ENCODE peak calls at places on chromosomes 6 and 20, in ten cellular contexts. One of them, this sample, is unnamed.

GRCh38 chr20:7503501-7503900 is 436.8 kb downstream of the HAO1 start:
- DNase-seq in naive thymus-derived CD8-positive, alpha-beta T cell: no peak
- DNase-seq in breast epithelium: no peak
- DNase-seq in left lung: no peak
- DNase-seq in stimulated activated CD8-positive, alpha-beta memory T cell treated with anti-CD3 and anti-CD28 coated beads, Interleukin-2, amount 100 ng/mL, for 1 hour: no peak
- DNase-seq in endothelial cell: no peak
- DNase-seq in stimulated activated CD4-positive, alpha-beta T cell treated with anti-CD3 and anti-CD28 coated beads, Interleukin-1b, Interleukin-23, amount 100 ng/mL, for 1 hour: no peak
- DNase-seq in midbrain: no peak
- DNase-seq in activated naive CD4-positive, alpha-beta T cell treated with anti-CD3 and anti-CD28 coated beads, Interleukin-2, amount 10 ng/mL, durations not matched to agents 7 days and 5 days: no peak
- DNase-seq in BJ: no peak
- DNase-seq in this sample: peak; percentile 7

GRCh38 chr6:36817864-36818263 is 21.4 kb downstream of the CPNE5 start:
- DNase-seq in midbrain: no peak
- DNase-seq in left lung: no peak
- DNase-seq in naive thymus-derived CD8-positive, alpha-beta T cell: no peak
- DNase-seq in stimulated activated CD8-positive, alpha-beta memory T cell treated with anti-CD3 and anti-CD28 coated beads, Interleukin-2, amount 100 ng/mL, for 1 hour: no peak
- DNase-seq in BJ: no peak
- DNase-seq in stimulated activated CD4-positive, alpha-beta T cell treated with anti-CD3 and anti-CD28 coated beads, Interleukin-1b, Interleukin-23, amount 100 ng/mL, for 1 hour: no peak
- DNase-seq in endothelial cell: no peak
- DNase-seq in breast epithelium: no peak
- DNase-seq in activated naive CD4-positive, alpha-beta T cell treated with anti-CD3 and anti-CD28 coated beads, Interleukin-2, amount 10 ng/mL, durations not matched to agents 7 days and 5 days: no peak
- DNase-seq in this sample: no peak

GRCh38 chr6:13327691-13328075 is 654 bp downstream of the TBC1D7 start:
- DNase-seq in stimulated activated CD8-positive, alpha-beta memory T cell treated with anti-CD3 and anti-CD28 coated beads, Interleukin-2, amount 100 ng/mL, for 1 hour: no peak
- DNase-seq in left lung: no peak
- DNase-seq in breast epithelium: no peak
- DNase-seq in endothelial cell: no peak
- DNase-seq in naive thymus-derived CD8-positive, alpha-beta T cell: no peak
- DNase-seq in stimulated activated CD4-positive, alpha-beta T cell treated with anti-CD3 and anti-CD28 coated beads, Interleukin-1b, Interleukin-23, amount 100 ng/mL, for 1 hour: no peak
- DNase-seq in activated naive CD4-positive, alpha-beta T cell treated with anti-CD3 and anti-CD28 coated beads, Interleukin-2, amount 10 ng/mL, durations not matched to agents 7 days and 5 days: peak; percentile 34
- DNase-seq in BJ: no peak
- DNase-seq in midbrain: no peak
- DNase-seq in this sample: no peak

GRCh38 chr6:105537981-105538578 is 135.2 kb upstream of the PREP start:
- DNase-seq in naive thymus-derived CD8-positive, alpha-beta T cell: no peak
- DNase-seq in stimulated activated CD4-positive, alpha-beta T cell treated with anti-CD3 and anti-CD28 coated beads, Interleukin-1b, Interleukin-23, amount 100 ng/mL, for 1 hour: no peak
- DNase-seq in activated naive CD4-positive, alpha-beta T cell treated with anti-CD3 and anti-CD28 coated beads, Interleukin-2, amount 10 ng/mL, durations not matched to agents 7 days and 5 days: no peak
- DNase-seq in BJ: no peak
- DNase-seq in stimulated activated CD8-positive, alpha-beta memory T cell treated with anti-CD3 and anti-CD28 coated beads, Interleukin-2, amount 100 ng/mL, for 1 hour: no peak
- DNase-seq in endothelial cell: no peak
- DNase-seq in left lung: no peak
- DNase-seq in breast epithelium: no peak
- DNase-seq in midbrain: no peak
- DNase-seq in this sample: no peak

GRCh38 chr6:1509241-1509640 is 100.5 kb upstream of the FOXC1 start:
- DNase-seq in stimulated activated CD4-positive, alpha-beta T cell treated with anti-CD3 and anti-CD28 coated beads, Interleukin-1b, Interleukin-23, amount 100 ng/mL, for 1 hour: no peak
- DNase-seq in midbrain: no peak
- DNase-seq in naive thymus-derived CD8-positive, alpha-beta T cell: no peak
- DNase-seq in endothelial cell: no peak
- DNase-seq in activated naive CD4-positive, alpha-beta T cell treated with anti-CD3 and anti-CD28 coated beads, Interleukin-2, amount 10 ng/mL, durations not matched to agents 7 days and 5 days: no peak
- DNase-seq in stimulated activated CD8-positive, alpha-beta memory T cell treated with anti-CD3 and anti-CD28 coated beads, Interleukin-2, amount 100 ng/mL, for 1 hour: no peak
- DNase-seq in BJ: no peak
- DNase-seq in left lung: no peak
- DNase-seq in breast epithelium: no peak
- DNase-seq in this sample: peak; percentile 21

GRCh38 chr6:52221302-52221701 is 23.0 kb downstream of the IL17F start:
- DNase-seq in midbrain: no peak
- DNase-seq in breast epithelium: no peak
- DNase-seq in stimulated activated CD8-positive, alpha-beta memory T cell treated with anti-CD3 and anti-CD28 coated beads, Interleukin-2, amount 100 ng/mL, for 1 hour: no peak
- DNase-seq in naive thymus-derived CD8-positive, alpha-beta T cell: no peak
- DNase-seq in stimulated activated CD4-positive, alpha-beta T cell treated with anti-CD3 and anti-CD28 coated beads, Interleukin-1b, Interleukin-23, amount 100 ng/mL, for 1 hour: no peak
- DNase-seq in left lung: no peak
- DNase-seq in endothelial cell: no peak
- DNase-seq in BJ: no peak
- DNase-seq in activated naive CD4-positive, alpha-beta T cell treated with anti-CD3 and anti-CD28 coated beads, Interleukin-2, amount 10 ng/mL, durations not matched to agents 7 days and 5 days: peak; percentile 25
- DNase-seq in this sample: no peak

GRCh38 chr20:52031574-52032303 is 159.8 kb downstream of the ZFP64 start:
- DNase-seq in BJ: peak; percentile 76
- DNase-seq in activated naive CD4-positive, alpha-beta T cell treated with anti-CD3 and anti-CD28 coated beads, Interleukin-2, amount 10 ng/mL, durations not matched to agents 7 days and 5 days: no peak
- DNase-seq in stimulated activated CD8-positive, alpha-beta memory T cell treated with anti-CD3 and anti-CD28 coated beads, Interleukin-2, amount 100 ng/mL, for 1 hour: no peak
- DNase-seq in endothelial cell: no peak
- DNase-seq in left lung: no peak
- DNase-seq in midbrain: no peak
- DNase-seq in stimulated activated CD4-positive, alpha-beta T cell treated with anti-CD3 and anti-CD28 coated beads, Interleukin-1b, Interleukin-23, amount 100 ng/mL, for 1 hour: no peak
- DNase-seq in naive thymus-derived CD8-positive, alpha-beta T cell: peak; percentile 16
- DNase-seq in breast epithelium: no peak
- DNase-seq in this sample: peak; percentile 74

GRCh38 chr20:1945134-1945618 is 48.7 kb downstream of the PDYN start:
- DNase-seq in breast epithelium: no peak
- DNase-seq in left lung: peak; percentile 79
- DNase-seq in stimulated activated CD4-positive, alpha-beta T cell treated with anti-CD3 and anti-CD28 coated beads, Interleukin-1b, Interleukin-23, amount 100 ng/mL, for 1 hour: no peak
- DNase-seq in endothelial cell: no peak
- DNase-seq in activated naive CD4-positive, alpha-beta T cell treated with anti-CD3 and anti-CD28 coated beads, Interleukin-2, amount 10 ng/mL, durations not matched to agents 7 days and 5 days: no peak
- DNase-seq in midbrain: peak; percentile 65
- DNase-seq in stimulated activated CD8-positive, alpha-beta memory T cell treated with anti-CD3 and anti-CD28 coated beads, Interleukin-2, amount 100 ng/mL, for 1 hour: no peak
- DNase-seq in naive thymus-derived CD8-positive, alpha-beta T cell: no peak
- DNase-seq in BJ: no peak
- DNase-seq in this sample: peak; percentile 84

GRCh38 chr6:1607557-1608221 is 2.0 kb upstream of the FOXC1 start:
- DNase-seq in midbrain: no peak
- DNase-seq in naive thymus-derived CD8-positive, alpha-beta T cell: no peak
- DNase-seq in left lung: no peak
- DNase-seq in BJ: no peak
- DNase-seq in activated naive CD4-positive, alpha-beta T cell treated with anti-CD3 and anti-CD28 coated beads, Interleukin-2, amount 10 ng/mL, durations not matched to agents 7 days and 5 days: no peak
- DNase-seq in breast epithelium: no peak
- DNase-seq in stimulated activated CD4-positive, alpha-beta T cell treated with anti-CD3 and anti-CD28 coated beads, Interleukin-1b, Interleukin-23, amount 100 ng/mL, for 1 hour: no peak
- DNase-seq in endothelial cell: peak; percentile 53
- DNase-seq in stimulated activated CD8-positive, alpha-beta memory T cell treated with anti-CD3 and anti-CD28 coated beads, Interleukin-2, amount 100 ng/mL, for 1 hour: no peak
- DNase-seq in this sample: no peak

GRCh38 chr6:4289770-4290320 is 154.5 kb upstream of the ECI2 start:
- DNase-seq in endothelial cell: no peak
- DNase-seq in activated naive CD4-positive, alpha-beta T cell treated with anti-CD3 and anti-CD28 coated beads, Interleukin-2, amount 10 ng/mL, durations not matched to agents 7 days and 5 days: no peak
- DNase-seq in naive thymus-derived CD8-positive, alpha-beta T cell: no peak
- DNase-seq in left lung: no peak
- DNase-seq in stimulated activated CD4-positive, alpha-beta T cell treated with anti-CD3 and anti-CD28 coated beads, Interleukin-1b, Interleukin-23, amount 100 ng/mL, for 1 hour: no peak
- DNase-seq in stimulated activated CD8-positive, alpha-beta memory T cell treated with anti-CD3 and anti-CD28 coated beads, Interleukin-2, amount 100 ng/mL, for 1 hour: no peak
- DNase-seq in breast epithelium: no peak
- DNase-seq in BJ: no peak
- DNase-seq in midbrain: no peak
- DNase-seq in this sample: no peak

GRCh38 chr6:46555129-46555528 is 63.9 kb upstream of the RCAN2 start:
- DNase-seq in left lung: no peak
- DNase-seq in naive thymus-derived CD8-positive, alpha-beta T cell: no peak
- DNase-seq in stimulated activated CD4-positive, alpha-beta T cell treated with anti-CD3 and anti-CD28 coated beads, Interleukin-1b, Interleukin-23, amount 100 ng/mL, for 1 hour: no peak
- DNase-seq in activated naive CD4-positive, alpha-beta T cell treated with anti-CD3 and anti-CD28 coated beads, Interleukin-2, amount 10 ng/mL, durations not matched to agents 7 days and 5 days: no peak
- DNase-seq in stimulated activated CD8-positive, alpha-beta memory T cell treated with anti-CD3 and anti-CD28 coated beads, Interleukin-2, amount 100 ng/mL, for 1 hour: no peak
- DNase-seq in midbrain: no peak
- DNase-seq in endothelial cell: no peak
- DNase-seq in breast epithelium: no peak
- DNase-seq in BJ: no peak
- DNase-seq in this sample: no peak

GRCh38 chr6:166946125-166946524 is 10.2 kb downstream of the RNASET2 start:
- DNase-seq in midbrain: no peak
- DNase-seq in stimulated activated CD8-positive, alpha-beta memory T cell treated with anti-CD3 and anti-CD28 coated beads, Interleukin-2, amount 100 ng/mL, for 1 hour: no peak
- DNase-seq in stimulated activated CD4-positive, alpha-beta T cell treated with anti-CD3 and anti-CD28 coated beads, Interleukin-1b, Interleukin-23, amount 100 ng/mL, for 1 hour: no peak
- DNase-seq in activated naive CD4-positive, alpha-beta T cell treated with anti-CD3 and anti-CD28 coated beads, Interleukin-2, amount 10 ng/mL, durations not matched to agents 7 days and 5 days: no peak
- DNase-seq in left lung: no peak
- DNase-seq in endothelial cell: no peak
- DNase-seq in breast epithelium: no peak
- DNase-seq in BJ: no peak
- DNase-seq in naive thymus-derived CD8-positive, alpha-beta T cell: no peak
- DNase-seq in this sample: no peak

GRCh38 chr20:47545499-47545898 is 43.8 kb downstream of the NCOA3 start:
- DNase-seq in naive thymus-derived CD8-positive, alpha-beta T cell: no peak
- DNase-seq in activated naive CD4-positive, alpha-beta T cell treated with anti-CD3 and anti-CD28 coated beads, Interleukin-2, amount 10 ng/mL, durations not matched to agents 7 days and 5 days: no peak
- DNase-seq in midbrain: no peak
- DNase-seq in breast epithelium: no peak
- DNase-seq in BJ: no peak
- DNase-seq in left lung: no peak
- DNase-seq in stimulated activated CD8-positive, alpha-beta memory T cell treated with anti-CD3 and anti-CD28 coated beads, Interleukin-2, amount 100 ng/mL, for 1 hour: no peak
- DNase-seq in endothelial cell: no peak
- DNase-seq in stimulated activated CD4-positive, alpha-beta T cell treated with anti-CD3 and anti-CD28 coated beads, Interleukin-1b, Interleukin-23, amount 100 ng/mL, for 1 hour: no peak
- DNase-seq in this sample: no peak

GRCh38 chr6:26121141-26122004 is 34.1 kb downstream of the HFE start:
- DNase-seq in breast epithelium: no peak
- DNase-seq in stimulated activated CD8-positive, alpha-beta memory T cell treated with anti-CD3 and anti-CD28 coated beads, Interleukin-2, amount 100 ng/mL, for 1 hour: no peak
- DNase-seq in stimulated activated CD4-positive, alpha-beta T cell treated with anti-CD3 and anti-CD28 coated beads, Interleukin-1b, Interleukin-23, amount 100 ng/mL, for 1 hour: no peak
- DNase-seq in endothelial cell: no peak
- DNase-seq in midbrain: no peak
- DNase-seq in BJ: no peak
- DNase-seq in left lung: no peak
- DNase-seq in activated naive CD4-positive, alpha-beta T cell treated with anti-CD3 and anti-CD28 coated beads, Interleukin-2, amount 10 ng/mL, durations not matched to agents 7 days and 5 days: no peak
- DNase-seq in naive thymus-derived CD8-positive, alpha-beta T cell: no peak
- DNase-seq in this sample: peak; percentile 24

GRCh38 chr6:35120746-35121145 is 20.4 kb downstream of the TCP11 start:
- DNase-seq in naive thymus-derived CD8-positive, alpha-beta T cell: no peak
- DNase-seq in midbrain: no peak
- DNase-seq in stimulated activated CD8-positive, alpha-beta memory T cell treated with anti-CD3 and anti-CD28 coated beads, Interleukin-2, amount 100 ng/mL, for 1 hour: no peak
- DNase-seq in breast epithelium: no peak
- DNase-seq in stimulated activated CD4-positive, alpha-beta T cell treated with anti-CD3 and anti-CD28 coated beads, Interleukin-1b, Interleukin-23, amount 100 ng/mL, for 1 hour: no peak
- DNase-seq in BJ: no peak
- DNase-seq in endothelial cell: no peak
- DNase-seq in activated naive CD4-positive, alpha-beta T cell treated with anti-CD3 and anti-CD28 coated beads, Interleukin-2, amount 10 ng/mL, durations not matched to agents 7 days and 5 days: no peak
- DNase-seq in left lung: no peak
- DNase-seq in this sample: no peak

GRCh38 chr6:39923394-39923793 is 10.9 kb downstream of the MOCS1 start:
- DNase-seq in stimulated activated CD4-positive, alpha-beta T cell treated with anti-CD3 and anti-CD28 coated beads, Interleukin-1b, Interleukin-23, amount 100 ng/mL, for 1 hour: no peak
- DNase-seq in naive thymus-derived CD8-positive, alpha-beta T cell: no peak
- DNase-seq in midbrain: peak; percentile 26
- DNase-seq in stimulated activated CD8-positive, alpha-beta memory T cell treated with anti-CD3 and anti-CD28 coated beads, Interleukin-2, amount 100 ng/mL, for 1 hour: no peak
- DNase-seq in BJ: no peak
- DNase-seq in left lung: no peak
- DNase-seq in endothelial cell: no peak
- DNase-seq in activated naive CD4-positive, alpha-beta T cell treated with anti-CD3 and anti-CD28 coated beads, Interleukin-2, amount 10 ng/mL, durations not matched to agents 7 days and 5 days: no peak
- DNase-seq in breast epithelium: peak; percentile 91
- DNase-seq in this sample: no peak

GRCh38 chr6:169452117-169452868 is 198.6 kb upstream of the THBS2 start:
- DNase-seq in activated naive CD4-positive, alpha-beta T cell treated with anti-CD3 and anti-CD28 coated beads, Interleukin-2, amount 10 ng/mL, durations not matched to agents 7 days and 5 days: no peak
- DNase-seq in BJ: peak; percentile 91
- DNase-seq in left lung: peak; percentile 69
- DNase-seq in midbrain: no peak
- DNase-seq in endothelial cell: no peak
- DNase-seq in stimulated activated CD8-positive, alpha-beta memory T cell treated with anti-CD3 and anti-CD28 coated beads, Interleukin-2, amount 100 ng/mL, for 1 hour: no peak
- DNase-seq in stimulated activated CD4-positive, alpha-beta T cell treated with anti-CD3 and anti-CD28 coated beads, Interleukin-1b, Interleukin-23, amount 100 ng/mL, for 1 hour: no peak
- DNase-seq in naive thymus-derived CD8-positive, alpha-beta T cell: no peak
- DNase-seq in breast epithelium: peak; percentile 79
- DNase-seq in this sample: peak; percentile 94

GRCh38 chr6:164085552-164086325 is 671.2 kb downstream of the QKI start:
- DNase-seq in stimulated activated CD8-positive, alpha-beta memory T cell treated with anti-CD3 and anti-CD28 coated beads, Interleukin-2, amount 100 ng/mL, for 1 hour: no peak
- DNase-seq in midbrain: peak; percentile 95
- DNase-seq in left lung: no peak
- DNase-seq in breast epithelium: no peak
- DNase-seq in BJ: no peak
- DNase-seq in naive thymus-derived CD8-positive, alpha-beta T cell: no peak
- DNase-seq in endothelial cell: no peak
- DNase-seq in activated naive CD4-positive, alpha-beta T cell treated with anti-CD3 and anti-CD28 coated beads, Interleukin-2, amount 10 ng/mL, durations not matched to agents 7 days and 5 days: no peak
- DNase-seq in stimulated activated CD4-positive, alpha-beta T cell treated with anti-CD3 and anti-CD28 coated beads, Interleukin-1b, Interleukin-23, amount 100 ng/mL, for 1 hour: no peak
- DNase-seq in this sample: peak; percentile 82

GRCh38 chr6:105136433-105137350 is 43.1 kb downstream of the POPDC3 start:
- DNase-seq in stimulated activated CD8-positive, alpha-beta memory T cell treated with anti-CD3 and anti-CD28 coated beads, Interleukin-2, amount 100 ng/mL, for 1 hour: no peak
- DNase-seq in breast epithelium: no peak
- DNase-seq in BJ: no peak
- DNase-seq in endothelial cell: peak; percentile 69
- DNase-seq in naive thymus-derived CD8-positive, alpha-beta T cell: peak; percentile 16
- DNase-seq in midbrain: peak; percentile 48
- DNase-seq in left lung: peak; percentile 50
- DNase-seq in activated naive CD4-positive, alpha-beta T cell treated with anti-CD3 and anti-CD28 coated beads, Interleukin-2, amount 10 ng/mL, durations not matched to agents 7 days and 5 days: peak; percentile 40
- DNase-seq in stimulated activated CD4-positive, alpha-beta T cell treated with anti-CD3 and anti-CD28 coated beads, Interleukin-1b, Interleukin-23, amount 100 ng/mL, for 1 hour: no peak
- DNase-seq in this sample: peak; percentile 48

GRCh38 chr20:50655325-50655880 is 35.9 kb downstream of the RIPOR3 start:
- DNase-seq in midbrain: no peak
- DNase-seq in left lung: no peak
- DNase-seq in BJ: peak; percentile 75
- DNase-seq in breast epithelium: no peak
- DNase-seq in naive thymus-derived CD8-positive, alpha-beta T cell: no peak
- DNase-seq in endothelial cell: no peak
- DNase-seq in stimulated activated CD4-positive, alpha-beta T cell treated with anti-CD3 and anti-CD28 coated beads, Interleukin-1b, Interleukin-23, amount 100 ng/mL, for 1 hour: no peak
- DNase-seq in activated naive CD4-positive, alpha-beta T cell treated with anti-CD3 and anti-CD28 coated beads, Interleukin-2, amount 10 ng/mL, durations not matched to agents 7 days and 5 days: no peak
- DNase-seq in stimulated activated CD8-positive, alpha-beta memory T cell treated with anti-CD3 and anti-CD28 coated beads, Interleukin-2, amount 100 ng/mL, for 1 hour: no peak
- DNase-seq in this sample: peak; percentile 92

GRCh38 chr20:39553120-39553519 is 591.0 kb downstream of the DHX35 start:
- DNase-seq in naive thymus-derived CD8-positive, alpha-beta T cell: no peak
- DNase-seq in BJ: no peak
- DNase-seq in endothelial cell: no peak
- DNase-seq in left lung: no peak
- DNase-seq in activated naive CD4-positive, alpha-beta T cell treated with anti-CD3 and anti-CD28 coated beads, Interleukin-2, amount 10 ng/mL, durations not matched to agents 7 days and 5 days: no peak
- DNase-seq in midbrain: no peak
- DNase-seq in stimulated activated CD8-positive, alpha-beta memory T cell treated with anti-CD3 and anti-CD28 coated beads, Interleukin-2, amount 100 ng/mL, for 1 hour: no peak
- DNase-seq in breast epithelium: no peak
- DNase-seq in stimulated activated CD4-positive, alpha-beta T cell treated with anti-CD3 and anti-CD28 coated beads, Interleukin-1b, Interleukin-23, amount 100 ng/mL, for 1 hour: no peak
- DNase-seq in this sample: no peak

GRCh38 chr6:37713529-37714119 is 15.9 kb upstream of the MDGA1 start:
- DNase-seq in endothelial cell: no peak
- DNase-seq in BJ: peak; percentile 40
- DNase-seq in breast epithelium: no peak
- DNase-seq in midbrain: no peak
- DNase-seq in naive thymus-derived CD8-positive, alpha-beta T cell: no peak
- DNase-seq in left lung: no peak
- DNase-seq in stimulated activated CD4-positive, alpha-beta T cell treated with anti-CD3 and anti-CD28 coated beads, Interleukin-1b, Interleukin-23, amount 100 ng/mL, for 1 hour: no peak
- DNase-seq in stimulated activated CD8-positive, alpha-beta memory T cell treated with anti-CD3 and anti-CD28 coated beads, Interleukin-2, amount 100 ng/mL, for 1 hour: no peak
- DNase-seq in activated naive CD4-positive, alpha-beta T cell treated with anti-CD3 and anti-CD28 coated beads, Interleukin-2, amount 10 ng/mL, durations not matched to agents 7 days and 5 days: no peak
- DNase-seq in this sample: peak; percentile 92

GRCh38 chr6:41175084-41175483 is 12.2 kb upstream of the TREM2 start:
- DNase-seq in stimulated activated CD8-positive, alpha-beta memory T cell treated with anti-CD3 and anti-CD28 coated beads, Interleukin-2, amount 100 ng/mL, for 1 hour: no peak
- DNase-seq in naive thymus-derived CD8-positive, alpha-beta T cell: no peak
- DNase-seq in activated naive CD4-positive, alpha-beta T cell treated with anti-CD3 and anti-CD28 coated beads, Interleukin-2, amount 10 ng/mL, durations not matched to agents 7 days and 5 days: no peak
- DNase-seq in endothelial cell: no peak
- DNase-seq in breast epithelium: no peak
- DNase-seq in midbrain: no peak
- DNase-seq in stimulated activated CD4-positive, alpha-beta T cell treated with anti-CD3 and anti-CD28 coated beads, Interleukin-1b, Interleukin-23, amount 100 ng/mL, for 1 hour: no peak
- DNase-seq in left lung: no peak
- DNase-seq in BJ: no peak
- DNase-seq in this sample: no peak

GRCh38 chr6:136992113-136992512 is 52.7 kb downstream of the IL20RA start:
- DNase-seq in naive thymus-derived CD8-positive, alpha-beta T cell: no peak
- DNase-seq in stimulated activated CD8-positive, alpha-beta memory T cell treated with anti-CD3 and anti-CD28 coated beads, Interleukin-2, amount 100 ng/mL, for 1 hour: no peak
- DNase-seq in left lung: no peak
- DNase-seq in endothelial cell: no peak
- DNase-seq in breast epithelium: no peak
- DNase-seq in midbrain: no peak
- DNase-seq in activated naive CD4-positive, alpha-beta T cell treated with anti-CD3 and anti-CD28 coated beads, Interleukin-2, amount 10 ng/mL, durations not matched to agents 7 days and 5 days: no peak
- DNase-seq in BJ: no peak
- DNase-seq in stimulated activated CD4-positive, alpha-beta T cell treated with anti-CD3 and anti-CD28 coated beads, Interleukin-1b, Interleukin-23, amount 100 ng/mL, for 1 hour: no peak
- DNase-seq in this sample: no peak

GRCh38 chr6:169800116-169800667 is 48.8 kb downstream of the ERMARD start:
- DNase-seq in stimulated activated CD4-positive, alpha-beta T cell treated with anti-CD3 and anti-CD28 coated beads, Interleukin-1b, Interleukin-23, amount 100 ng/mL, for 1 hour: no peak
- DNase-seq in left lung: no peak
- DNase-seq in breast epithelium: no peak
- DNase-seq in naive thymus-derived CD8-positive, alpha-beta T cell: no peak
- DNase-seq in stimulated activated CD8-positive, alpha-beta memory T cell treated with anti-CD3 and anti-CD28 coated beads, Interleukin-2, amount 100 ng/mL, for 1 hour: no peak
- DNase-seq in activated naive CD4-positive, alpha-beta T cell treated with anti-CD3 and anti-CD28 coated beads, Interleukin-2, amount 10 ng/mL, durations not matched to agents 7 days and 5 days: no peak
- DNase-seq in midbrain: no peak
- DNase-seq in endothelial cell: no peak
- DNase-seq in BJ: no peak
- DNase-seq in this sample: no peak

GRCh38 chr6:169345198-169345597 is 91.6 kb upstream of the THBS2 start:
- DNase-seq in naive thymus-derived CD8-positive, alpha-beta T cell: no peak
- DNase-seq in left lung: no peak
- DNase-seq in activated naive CD4-positive, alpha-beta T cell treated with anti-CD3 and anti-CD28 coated beads, Interleukin-2, amount 10 ng/mL, durations not matched to agents 7 days and 5 days: no peak
- DNase-seq in stimulated activated CD4-positive, alpha-beta T cell treated with anti-CD3 and anti-CD28 coated beads, Interleukin-1b, Interleukin-23, amount 100 ng/mL, for 1 hour: no peak
- DNase-seq in breast epithelium: no peak
- DNase-seq in midbrain: no peak
- DNase-seq in endothelial cell: no peak
- DNase-seq in BJ: no peak
- DNase-seq in stimulated activated CD8-positive, alpha-beta memory T cell treated with anti-CD3 and anti-CD28 coated beads, Interleukin-2, amount 100 ng/mL, for 1 hour: no peak
- DNase-seq in this sample: peak; percentile 34

GRCh38 chr20:54535045-54535444 is 59.7 kb downstream of the DOK5 start:
- DNase-seq in endothelial cell: no peak
- DNase-seq in naive thymus-derived CD8-positive, alpha-beta T cell: no peak
- DNase-seq in midbrain: no peak
- DNase-seq in activated naive CD4-positive, alpha-beta T cell treated with anti-CD3 and anti-CD28 coated beads, Interleukin-2, amount 10 ng/mL, durations not matched to agents 7 days and 5 days: no peak
- DNase-seq in breast epithelium: no peak
- DNase-seq in stimulated activated CD8-positive, alpha-beta memory T cell treated with anti-CD3 and anti-CD28 coated beads, Interleukin-2, amount 100 ng/mL, for 1 hour: no peak
- DNase-seq in stimulated activated CD4-positive, alpha-beta T cell treated with anti-CD3 and anti-CD28 coated beads, Interleukin-1b, Interleukin-23, amount 100 ng/mL, for 1 hour: no peak
- DNase-seq in BJ: no peak
- DNase-seq in left lung: no peak
- DNase-seq in this sample: peak; percentile 4

GRCh38 chr6:123803456-123803861 is 206 bp upstream of the NKAIN2 start:
- DNase-seq in stimulated activated CD4-positive, alpha-beta T cell treated with anti-CD3 and anti-CD28 coated beads, Interleukin-1b, Interleukin-23, amount 100 ng/mL, for 1 hour: no peak
- DNase-seq in activated naive CD4-positive, alpha-beta T cell treated with anti-CD3 and anti-CD28 coated beads, Interleukin-2, amount 10 ng/mL, durations not matched to agents 7 days and 5 days: no peak
- DNase-seq in stimulated activated CD8-positive, alpha-beta memory T cell treated with anti-CD3 and anti-CD28 coated beads, Interleukin-2, amount 100 ng/mL, for 1 hour: no peak
- DNase-seq in naive thymus-derived CD8-positive, alpha-beta T cell: no peak
- DNase-seq in BJ: no peak
- DNase-seq in endothelial cell: no peak
- DNase-seq in breast epithelium: no peak
- DNase-seq in midbrain: no peak
- DNase-seq in left lung: no peak
- DNase-seq in this sample: no peak

This sample was measured in fibroblast of mammary gland.